ENCODE peak calls at places on chromosomes 5 and 9, in six cellular contexts. F is hepatocyte, D is neural progenitor cell, Q is mammary epithelial cell, H is MM.1S, C is PC-9. L is an unnamed sample.

GRCh38 chr9:133389562-133389961 is 13.4 kb downstream of the STKLD1 start:
- DNase-seq in C (no peak), H (no peak), D (no peak), F (no peak), Q (no peak), L (no peak)

GRCh38 chr9:136847065-136847826 is 2.0 kb upstream of the PHPT1 start:
- DNase-seq in F (peak), H (no peak), D (peak), Q (no peak), C (peak), L (peak)

GRCh38 chr5:5658226-5658625 is 235.7 kb downstream of the ICE1 start:
- DNase-seq in Q (no peak), H (peak), D (no peak), F (peak), C (no peak), L (no peak)

GRCh38 chr9:134313470-134313869 is 12.8 kb upstream of the RXRA start:
- DNase-seq in F (no peak), C (no peak), H (no peak), D (no peak), Q (no peak), L (no peak)

GRCh38 chr5:127290019-127290945 is at the start of gene MEGF10:
- DNase-seq in F (peak), Q (peak), D (peak), H (peak), C (peak), L (peak)

GRCh38 chr5:133667217-133667616 is 54.9 kb upstream of the FSTL4 start:
- DNase-seq in F (no peak), Q (no peak), C (no peak), H (no peak), D (no peak), L (no peak)

GRCh38 chr9:136824496-136825225 is 16.9 kb downstream of the RABL6 start:
- DNase-seq in C (no peak), H (no peak), F (no peak), D (no peak), Q (no peak), L (no peak)

GRCh38 chr9:113181165-113181564 is 30.4 kb downstream of the SLC31A2 start:
- DNase-seq in C (no peak), Q (no peak), F (no peak), H (no peak), D (no peak), L (no peak)

GRCh38 chr5:33834334-33834733 is 57.5 kb downstream of the ADAMTS12 start:
- DNase-seq in D (no peak), F (no peak), H (no peak), C (no peak), Q (peak), L (peak)

GRCh38 chr5:133847301-133847700 is 121.1 kb downstream of the C5orf15 start:
- DNase-seq in C (no peak), D (no peak), H (no peak), F (no peak), Q (no peak), L (no peak)

GRCh38 chr5:180070726-180071417 is 687 bp downstream of the RNF130 start:
- DNase-seq in Q (peak), H (no peak), D (peak), F (peak), C (peak), L (peak)

GRCh38 chr9:119289740-119290139 is 79.5 kb downstream of the BRINP1 start:
- DNase-seq in Q (peak), C (peak), F (peak), D (peak), H (peak), L (no peak)

GRCh38 chr9:137742698-137743097 is 123.9 kb downstream of the EHMT1 start:
- DNase-seq in F (peak), Q (no peak), H (no peak), D (no peak), C (no peak), L (no peak)

GRCh38 chr9:108323615-108324014 is 532.2 kb downstream of the ACTL7B start:
- DNase-seq in H (no peak), C (no peak), D (no peak), Q (peak), F (no peak), L (no peak)

GRCh38 chr5:38453506-38453905 is 102.9 kb downstream of the LIFR start:
- DNase-seq in H (peak), Q (no peak), C (no peak), D (no peak), F (no peak), L (no peak)

GRCh38 chr5:170166101-170166500 is 60.4 kb downstream of the FOXI1 start:
- DNase-seq in Q (no peak), F (no peak), C (no peak), D (no peak), H (no peak), L (no peak)

GRCh38 chr9:129362287-129363098 is 184.4 kb upstream of the IER5L start:
- DNase-seq in C (peak), D (no peak), Q (peak), F (peak), H (no peak), L (no peak)

GRCh38 chr5:133246376-133247144 is 194.7 kb downstream of the HSPA4 start:
- DNase-seq in Q (no peak), D (no peak), C (no peak), H (no peak), F (no peak), L (no peak)

DNA sequence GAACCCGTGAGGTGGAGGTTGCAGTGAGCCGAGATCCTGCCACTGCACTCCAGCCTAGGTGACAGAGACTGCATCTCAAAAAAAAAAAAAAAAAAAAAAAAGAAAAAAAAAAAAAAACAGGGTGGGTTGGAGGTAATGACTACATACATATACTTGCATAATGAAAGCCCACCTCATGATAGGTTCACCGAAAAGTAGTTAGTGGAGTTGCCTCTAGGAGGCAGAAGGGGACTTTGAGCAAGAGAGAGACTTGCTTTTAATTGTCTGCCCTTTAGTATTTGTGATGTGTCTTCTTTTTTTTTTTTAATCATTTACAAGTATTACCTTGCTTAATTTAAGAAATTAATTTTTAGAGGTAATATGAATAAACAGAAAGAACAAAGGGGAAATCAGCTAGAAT is 99.8 kb downstream of the PPARGC1B start:
- DNase-seq in F (no peak), C (no peak), Q (no peak), H (no peak), D (peak), L (no peak)
- TF ChIP-seq CTCF in F (no peak), C (peak), Q (peak), H (no peak), D (peak), L (peak)

GRCh38 chr5:32734822-32735378 is 23.8 kb downstream of the NPR3 start:
- DNase-seq in Q (no peak), H (no peak), D (no peak), F (no peak), C (no peak), L (no peak)
- TF ChIP-seq EZH2 in Q (no peak), H (no peak), D (no peak), F (no peak), C (no peak), L (no peak)

DNA sequence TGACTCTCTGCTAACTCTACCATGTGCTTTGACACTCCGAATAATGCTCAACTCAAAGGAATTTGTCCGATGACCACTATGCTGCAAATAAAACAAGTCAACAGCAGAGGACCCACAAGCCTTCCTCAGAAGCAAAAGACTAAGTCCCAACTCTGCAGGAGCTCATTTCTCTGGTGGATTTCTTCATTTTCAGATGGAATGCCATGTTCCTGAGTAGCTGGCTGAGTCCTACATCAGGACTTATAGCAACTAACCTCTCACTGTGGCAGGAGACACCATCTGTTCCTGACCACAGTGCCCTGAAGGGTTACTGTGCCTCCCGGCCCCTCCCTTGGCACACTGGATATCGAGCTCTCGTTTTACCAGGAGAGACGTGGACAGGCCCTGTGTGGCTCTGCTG is 20.8 kb downstream of the LHFPL2 start:
- DNase-seq in H (no peak), D (no peak), C (no peak), F (no peak), Q (no peak), L (no peak)
- TF ChIP-seq CTCF in H (no peak), D (no peak), C (no peak), F (no peak), Q (no peak), L (no peak)

GRCh38 chr5:88690619-88691560 is 192.1 kb downstream of the MEF2C start:
- DNase-seq in D (peak), C (peak), H (peak), F (peak), Q (peak), L (peak)

GRCh38 chr5:88689662-88690351 is 193.2 kb downstream of the MEF2C start:
- DNase-seq in C (no peak), D (peak), F (no peak), Q (no peak), H (no peak), L (peak)

GRCh38 chr5:88687253-88687955 is 195.6 kb downstream of the MEF2C start:
- DNase-seq in F (no peak), D (no peak), Q (no peak), C (no peak), H (no peak), L (no peak)

GRCh38 chr5:88688242-88688959 is 194.6 kb downstream of the MEF2C start:
- DNase-seq in Q (no peak), C (no peak), D (no peak), H (no peak), F (no peak), L (no peak)

DNA sequence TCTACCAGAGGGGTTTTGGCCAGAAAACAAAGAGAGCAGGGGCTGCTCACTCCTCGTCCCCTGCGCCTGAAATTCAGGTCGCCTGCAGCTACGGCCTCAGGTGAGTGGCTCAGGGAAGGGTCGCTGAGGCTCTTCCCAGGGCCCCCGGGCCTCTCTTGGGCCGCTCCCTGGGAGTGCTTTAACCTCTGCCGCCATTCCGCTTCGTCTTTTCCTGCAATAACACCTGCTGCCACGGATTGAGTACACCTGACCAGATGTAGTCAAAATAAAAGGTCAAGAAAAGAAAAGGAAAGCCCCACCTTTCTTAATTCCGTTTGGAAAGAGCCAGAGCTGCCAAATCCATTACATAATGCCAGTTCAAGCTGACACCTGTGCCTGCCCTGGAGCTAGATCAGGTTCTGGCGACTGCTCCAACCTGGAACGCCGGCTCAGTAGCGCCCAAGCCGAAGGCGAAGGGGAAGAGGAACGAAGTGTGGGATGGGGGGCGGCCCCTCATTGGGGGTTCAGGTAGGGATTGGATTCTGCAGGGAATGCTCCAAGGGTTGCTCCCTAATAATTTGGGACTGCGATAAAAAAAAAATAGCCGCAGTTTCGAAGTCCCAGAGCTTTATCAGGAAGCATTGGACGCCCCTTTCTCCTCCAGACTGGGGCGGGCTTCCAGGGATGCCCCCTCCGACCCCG is 193.9 kb downstream of the MEF2C start:
- DNase-seq in H (no peak), D (no peak), C (no peak), Q (no peak), F (no peak), L (no peak)
- TF ChIP-seq EZH2 in H (no peak), D (peak), C (no peak), Q (peak), F (peak), L (no peak)

DNA sequence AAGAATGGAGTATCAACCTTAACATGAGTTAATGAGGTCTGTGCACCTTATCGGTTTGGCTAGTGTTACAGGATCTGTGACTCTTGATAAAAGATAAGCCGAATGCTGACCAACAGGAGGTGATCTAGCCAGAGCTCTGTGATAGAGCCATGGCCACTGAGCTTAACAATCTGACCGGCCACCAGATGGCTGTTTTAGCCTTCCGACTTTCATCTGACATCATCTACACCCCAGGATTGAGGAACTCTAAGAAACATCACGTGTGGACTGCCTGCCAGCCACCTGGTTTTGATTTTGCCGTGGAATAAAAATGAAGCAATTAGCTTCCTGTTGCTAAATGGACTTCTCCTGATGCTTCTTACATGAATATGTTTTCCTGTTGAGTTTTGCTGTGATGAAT is 281.3 kb downstream of the CEMIP2 start:
- DNase-seq in C (no peak), D (peak), H (no peak), F (peak), Q (no peak), L (no peak)
- TF ChIP-seq CTCF in C (no peak), D (no peak), H (no peak), F (no peak), Q (no peak), L (no peak)

GRCh38 chr5:111070272-111071134 is 1.0 kb upstream of the TSLP start:
- DNase-seq in F (peak), C (no peak), D (peak), Q (no peak), H (no peak), L (peak)
- TF ChIP-seq EZH2 in F (peak), C (no peak), D (peak), Q (no peak), H (no peak), L (no peak)

GRCh38 chr9:116855881-116856662 is 169.0 kb downstream of the TRIM32 start:
- DNase-seq in D (no peak), F (no peak), Q (peak), H (no peak), C (peak), L (no peak)

GRCh38 chr9:116861321-116861720 is 174.2 kb downstream of the TRIM32 start:
- DNase-seq in Q (no peak), D (no peak), H (no peak), C (no peak), F (no peak), L (no peak)

GRCh38 chr9:116859763-116860162 is 172.7 kb downstream of the TRIM32 start:
- DNase-seq in D (no peak), H (no peak), F (peak), C (no peak), Q (peak), L (no peak)

GRCh38 chr9:116857321-116857720 is 170.2 kb downstream of the TRIM32 start:
- DNase-seq in C (no peak), H (no peak), D (no peak), Q (no peak), F (no peak), L (no peak)

GRCh38 chr9:116860509-116861120 is 173.5 kb downstream of the TRIM32 start:
- DNase-seq in H (no peak), C (peak), D (peak), F (peak), Q (peak), L (peak)
- TF ChIP-seq CTCF in H (peak), C (peak), D (peak), F (peak), Q (peak), L (peak)

DNA sequence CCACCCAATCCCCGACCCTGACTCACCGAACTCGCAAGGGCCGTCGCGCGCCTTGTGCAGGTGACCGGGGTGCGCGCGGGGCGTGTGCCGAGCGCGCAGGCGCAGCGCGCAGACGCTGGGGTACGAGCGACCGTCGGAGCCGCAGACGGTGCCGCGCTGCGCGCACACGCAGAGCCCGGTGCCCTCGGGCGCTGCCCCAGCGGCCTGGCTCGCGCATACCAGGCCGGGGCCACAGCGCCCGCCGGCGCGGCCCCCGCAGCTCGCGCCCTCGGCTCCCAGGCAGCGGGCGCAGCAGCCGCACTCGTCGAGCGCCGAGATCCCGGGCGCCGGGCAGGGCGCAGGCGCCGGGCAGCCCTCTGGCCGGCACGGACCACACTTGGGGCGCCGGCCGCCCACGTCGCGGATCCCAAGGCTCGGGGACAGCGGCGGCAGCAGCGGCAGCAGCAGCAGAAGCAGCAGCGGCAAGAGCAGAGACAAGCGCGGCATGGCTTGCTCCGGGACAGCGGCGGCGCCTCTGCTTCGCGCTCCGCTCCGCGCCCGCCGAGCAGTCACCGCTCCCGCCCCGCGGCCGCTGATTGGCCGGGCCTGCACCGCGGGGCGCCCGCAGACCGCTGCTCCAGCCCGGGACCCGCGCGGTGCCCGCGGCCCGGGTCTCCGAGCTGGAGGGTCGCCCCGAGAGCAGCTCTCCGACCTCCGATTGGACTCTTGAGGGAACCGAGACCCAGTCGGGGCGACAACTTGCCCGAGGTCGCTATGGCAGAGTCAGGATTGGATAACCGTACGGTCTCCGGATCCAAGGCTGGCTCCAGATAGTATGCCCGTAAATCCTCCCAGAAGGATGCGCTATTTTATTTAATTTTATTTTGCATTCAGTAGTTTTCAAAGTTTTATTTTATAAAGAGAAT is at the start of gene IGFBPL1:
- DNase-seq in C (no peak), Q (peak), F (peak), D (peak), H (peak), L (no peak)
- TF ChIP-seq EZH2 in C (no peak), Q (peak), F (peak), D (no peak), H (no peak), L (no peak)

DNA sequence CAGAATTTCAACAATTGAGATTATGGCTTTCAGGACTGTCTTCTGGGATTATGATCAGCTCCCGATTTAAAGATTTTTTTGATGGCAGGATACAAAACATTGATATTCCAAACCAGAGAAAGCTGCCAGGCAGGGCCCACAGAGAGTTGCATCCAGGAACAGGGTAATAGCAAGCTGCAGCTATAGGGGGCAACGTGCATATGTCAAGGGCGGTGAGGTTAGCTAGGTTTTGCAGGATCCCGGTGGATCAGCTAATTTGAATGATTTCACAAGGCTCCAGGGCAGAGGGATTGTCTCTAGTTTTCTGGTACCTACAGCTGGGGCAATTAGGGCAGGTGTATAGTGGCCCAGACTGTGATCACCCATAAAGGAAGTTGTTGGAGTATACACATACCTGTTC is 339.4 kb downstream of the CHSY3 start:
- DNase-seq in C (no peak), D (peak), Q (no peak), H (no peak), F (no peak), L (no peak)
- TF ChIP-seq CTCF in C (no peak), D (peak), Q (no peak), H (no peak), F (no peak), L (no peak)

GRCh38 chr9:21398955-21399489 is 9.9 kb upstream of the IFNA8 start:
- DNase-seq in C (no peak), H (peak), Q (no peak), F (no peak), D (no peak), L (no peak)

GRCh38 chr9:21392270-21392669 is 7.1 kb upstream of the IFNA2 start:
- DNase-seq in C (no peak), H (no peak), Q (peak), D (peak), F (peak), L (no peak)

GRCh38 chr9:21395778-21396717 is 10.8 kb upstream of the IFNA2 start:
- DNase-seq in D (peak), H (no peak), C (peak), F (peak), Q (no peak), L (peak)
- TF ChIP-seq EZH2 in D (no peak), H (no peak), C (no peak), F (no peak), Q (peak), L (peak)

L was measured in fibroblast of lung.